ENCODE peak calls at places on chromosomes 4 and X, in eight cellular contexts. F is H1, A is tibial nerve, C is transverse colon, X is K562, H is GM12878, S is A549, B is upper lobe of left lung. G is an unnamed sample.

GRCh38 chr4:57136281-57136680 is 26.1 kb upstream of the IGFBP7 start:
- DNase-seq in B (no peak), X (no peak), A (no peak), H (no peak), F (no peak), S (no peak), C (no peak), G (no peak)

GRCh38 chr4:138630666-138631065 is 384.9 kb upstream of the NOCT start:
- DNase-seq in F (no peak), S (no peak), H (no peak), B (no peak), X (no peak), A (no peak), C (no peak), G (no peak)

GRCh38 chrX:39716802-39717540 is 380.8 kb downstream of the BCOR start:
- DNase-seq in H (no peak), S (no peak), A (no peak), X (no peak), B (no peak), F (no peak), C (no peak), G (no peak)

GRCh38 chrX:26442340-26442739 is 226.4 kb downstream of the MAGEB5 start:
- DNase-seq in F (no peak), S (no peak), H (no peak), A (peak), B (no peak), C (no peak), X (no peak), G (no peak)

GRCh38 chr4:186771624-186772023 is 48.0 kb upstream of the FAT1 start:
- DNase-seq in B (no peak), C (no peak), F (no peak), H (no peak), X (no peak), S (no peak), A (no peak), G (no peak)

GRCh38 chrX:88560673-88561330 is 186.2 kb upstream of the CPXCR1 start:
- DNase-seq in F (no peak), B (no peak), C (no peak), H (no peak), A (no peak), X (no peak), S (no peak), G (no peak)

GRCh38 chr4:113398441-113399143 is 349.1 kb downstream of the ANK2 start:
- DNase-seq in B (no peak), A (no peak), H (no peak), F (no peak), C (no peak), S (no peak), X (no peak), G (no peak)

GRCh38 chr4:183721207-183722081 is 62.4 kb downstream of the TRAPPC11 start:
- DNase-seq in H (no peak), B (peak), F (peak), X (no peak), A (no peak), S (peak), C (peak), G (peak)

GRCh38 chrX:77014655-77015377 is 432.4 kb upstream of the FGF16 start:
- DNase-seq in F (no peak), H (no peak), A (no peak), C (no peak), X (no peak), S (no peak), B (no peak), G (no peak)

GRCh38 chr4:140049924-140050681 is 103.9 kb downstream of the MAML3 start:
- DNase-seq in A (no peak), F (no peak), S (peak), H (no peak), B (no peak), C (no peak), X (no peak), G (no peak)

GRCh38 chr4:80143305-80143679 is 54.0 kb upstream of the PRDM8 start:
- DNase-seq in X (peak), B (no peak), S (no peak), F (no peak), C (no peak), H (no peak), A (no peak), G (no peak)

GRCh38 chr4:166538491-166539005 is 665.5 kb downstream of the TLL1 start:
- DNase-seq in A (no peak), S (no peak), X (no peak), H (no peak), C (no peak), F (no peak), B (no peak), G (no peak)

GRCh38 chr4:110247591-110247990 is 49.2 kb upstream of the ELOVL6 start:
- DNase-seq in C (no peak), H (no peak), F (no peak), B (no peak), S (no peak), A (no peak), X (no peak), G (no peak)

GRCh38 chrX:149495573-149496071 is 9.5 kb downstream of the IDS start:
- DNase-seq in H (no peak), B (no peak), S (peak), A (no peak), C (no peak), F (no peak), X (no peak), G (no peak)

GRCh38 chrX:38233891-38234807 is 13.5 kb upstream of the SRPX start:
- DNase-seq in C (no peak), B (no peak), A (peak), F (no peak), S (no peak), X (no peak), H (no peak), G (no peak)

GRCh38 chr4:19241845-19242244 is 1009.9 kb upstream of the SLIT2 start:
- DNase-seq in C (no peak), X (no peak), F (no peak), H (no peak), A (no peak), S (no peak), B (no peak), G (no peak)

GRCh38 chr4:1024882-1025552 is 13.6 kb downstream of the FGFRL1 start:
- DNase-seq in C (no peak), X (no peak), B (peak), F (no peak), S (no peak), A (no peak), H (no peak), G (no peak)

GRCh38 chrX:49978191-49978590 is 55.8 kb downstream of the CLCN5 start:
- DNase-seq in A (no peak), C (no peak), X (no peak), F (no peak), B (no peak), S (no peak), H (no peak), G (no peak)

GRCh38 chr4:37827030-37827705 is 682 bp downstream of the PGM2 start:
- DNase-seq in X (no peak), S (peak), B (no peak), A (no peak), H (no peak), F (no peak), C (peak), G (no peak)

GRCh38 chrX:39527045-39527444 is 570.7 kb downstream of the BCOR start:
- DNase-seq in A (no peak), X (peak), H (no peak), S (no peak), B (no peak), F (no peak), C (no peak), G (no peak)

GRCh38 chr4:71195932-71196331 is 142.9 kb upstream of the SLC4A4 start:
- DNase-seq in H (no peak), F (no peak), B (no peak), S (no peak), X (no peak), A (no peak), C (no peak), G (no peak)

GRCh38 chr4:76802546-76803021 is 95.4 kb downstream of the SOWAHB start:
- DNase-seq in X (no peak), B (no peak), C (no peak), H (no peak), S (no peak), A (no peak), F (no peak), G (no peak)

GRCh38 chr4:76806336-76806735 is 91.6 kb downstream of the SOWAHB start:
- DNase-seq in X (no peak), B (no peak), F (no peak), A (no peak), C (no peak), H (no peak), S (no peak), G (no peak)

GRCh38 chr4:76801621-76802545 is 96.1 kb downstream of the SOWAHB start:
- DNase-seq in B (peak), A (no peak), C (no peak), F (no peak), S (no peak), H (no peak), X (no peak), G (peak)

GRCh38 chr4:76803522-76803921 is 94.4 kb downstream of the SOWAHB start:
- DNase-seq in H (no peak), F (no peak), X (peak), S (no peak), A (peak), C (no peak), B (no peak), G (no peak)

GRCh38 chr4:76804060-76804459 is 93.9 kb downstream of the SOWAHB start:
- DNase-seq in B (no peak), H (no peak), F (no peak), C (no peak), A (no peak), S (no peak), X (no peak), G (no peak)
- TF ChIP-seq EP300 in B (no peak), H (no peak), F (no peak), C (no peak), A (no peak), S (no peak), X (no peak), G (no peak)

GRCh38 chr4:22515888-22516541 is at the start of gene ADGRA3:
- DNase-seq in S (peak), A (peak), C (peak), X (peak), B (peak), H (no peak), F (no peak), G (peak)
- TF ChIP-seq POLR2A in S (peak), A (peak), C (peak), X (no peak), B (no peak), H (no peak), F (peak), G (no peak)

GRCh38 chr4:123127218-123127617 is 204.8 kb upstream of the NUDT6 start:
- DNase-seq in S (no peak), A (no peak), X (no peak), C (no peak), B (no peak), F (no peak), H (no peak), G (no peak)
- TF ChIP-seq CTCF in S (peak), A (peak), X (no peak), C (peak), B (no peak), F (no peak), H (no peak), G (no peak)

GRCh38 chrX:154351183-154352011 is 23.0 kb downstream of the FLNA start:
- DNase-seq in S (no peak), A (no peak), X (no peak), B (peak), C (peak), F (no peak), H (no peak), G (no peak)
- TF ChIP-seq EP300 in S (no peak), A (no peak), X (no peak), B (no peak), C (no peak), F (no peak), H (no peak), G (no peak)

GRCh38 chr4:75723802-75724065 is 643 bp upstream of the USO1 start:
- DNase-seq in X (no peak), B (no peak), S (no peak), H (no peak), A (no peak), F (no peak), C (no peak), G (no peak)

GRCh38 chr4:75726577-75726976 is 2.2 kb downstream of the USO1 start:
- DNase-seq in H (no peak), X (no peak), F (no peak), C (no peak), A (no peak), S (no peak), B (no peak), G (no peak)

GRCh38 chr4:75723117-75723801 is 1.1 kb upstream of the USO1 start:
- DNase-seq in S (no peak), F (no peak), C (no peak), A (no peak), B (no peak), X (no peak), H (no peak), G (no peak)

GRCh38 chr4:75724066-75724866 is at the start of gene USO1:
- DNase-seq in X (peak), S (peak), H (peak), C (peak), B (peak), A (peak), F (peak), G (peak)

GRCh38 chr4:75724867-75725724 is 719 bp downstream of the USO1 start:
- DNase-seq in A (peak), B (peak), F (no peak), H (peak), S (peak), X (peak), C (peak), G (peak)
- TF ChIP-seq POLR2A in A (no peak), B (no peak), F (peak), H (peak), S (peak), X (peak), C (no peak), G (no peak)

GRCh38 chr4:102612824-102613366 is 111.7 kb downstream of the NFKB1 start:
- DNase-seq in A (no peak), H (no peak), F (no peak), B (no peak), X (no peak), S (no peak), C (no peak), G (no peak)

GRCh38 chr4:102612195-102612594 is 111.0 kb downstream of the NFKB1 start:
- DNase-seq in H (no peak), X (no peak), B (no peak), A (no peak), S (no peak), C (no peak), F (no peak), G (no peak)

GRCh38 chr4:102610007-102610406 is 108.8 kb downstream of the NFKB1 start:
- DNase-seq in F (no peak), C (no peak), A (no peak), S (no peak), B (no peak), X (no peak), H (no peak), G (no peak)

GRCh38 chr4:102608190-102608589 is 107.0 kb downstream of the NFKB1 start:
- DNase-seq in H (no peak), S (no peak), B (no peak), X (no peak), F (no peak), C (no peak), A (no peak), G (no peak)

DNA sequence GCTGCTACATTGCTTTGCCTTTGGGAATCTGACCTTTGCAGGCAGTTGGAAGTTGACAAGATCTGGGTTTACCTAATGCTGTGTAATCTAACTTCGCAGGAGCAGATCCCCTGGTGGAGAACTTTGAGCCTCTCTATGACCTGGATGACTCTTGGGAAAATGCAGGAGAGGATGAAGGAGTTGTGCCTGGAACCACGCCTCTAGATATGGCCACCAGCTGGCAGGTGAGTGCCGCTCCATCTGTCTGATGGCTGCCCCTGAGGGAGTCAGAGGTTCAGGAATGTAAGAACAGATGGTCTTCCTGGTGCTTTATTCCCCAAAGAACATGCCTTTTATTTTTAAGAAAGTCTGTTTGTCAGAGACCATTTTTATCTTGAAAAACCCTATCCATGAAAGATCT is 109.3 kb downstream of the NFKB1 start:
- DNase-seq in B (no peak), S (no peak), F (no peak), A (no peak), X (no peak), C (peak), H (no peak), G (no peak)
- TF ChIP-seq CTCF in B (no peak), S (no peak), F (no peak), A (no peak), X (no peak), C (no peak), H (no peak), G (no peak)

DNA sequence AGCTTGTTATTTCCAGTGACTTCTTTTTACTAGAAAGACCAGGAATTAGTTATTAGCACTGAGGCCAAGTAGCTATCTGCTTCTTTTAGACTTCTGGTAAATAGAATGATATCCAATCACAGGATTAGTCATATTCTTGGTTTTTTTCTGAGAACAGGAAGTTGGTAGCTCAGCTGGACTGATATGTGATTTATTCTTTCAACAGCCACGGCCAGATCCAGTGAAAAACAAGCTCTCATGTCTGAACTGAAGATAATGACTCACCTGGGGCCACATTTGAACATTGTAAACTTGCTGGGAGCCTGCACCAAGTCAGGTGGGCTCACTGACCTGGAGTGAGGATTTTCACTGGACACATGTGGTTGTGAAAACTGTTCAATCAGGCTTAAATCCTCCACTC is 48.6 kb downstream of the PDGFRA start:
- DNase-seq in S (no peak), B (no peak), C (no peak), X (no peak), F (no peak), H (peak), A (no peak), G (no peak)
- TF ChIP-seq EP300 in S (no peak), B (no peak), C (no peak), X (no peak), F (no peak), H (no peak), A (peak), G (no peak)

DNA sequence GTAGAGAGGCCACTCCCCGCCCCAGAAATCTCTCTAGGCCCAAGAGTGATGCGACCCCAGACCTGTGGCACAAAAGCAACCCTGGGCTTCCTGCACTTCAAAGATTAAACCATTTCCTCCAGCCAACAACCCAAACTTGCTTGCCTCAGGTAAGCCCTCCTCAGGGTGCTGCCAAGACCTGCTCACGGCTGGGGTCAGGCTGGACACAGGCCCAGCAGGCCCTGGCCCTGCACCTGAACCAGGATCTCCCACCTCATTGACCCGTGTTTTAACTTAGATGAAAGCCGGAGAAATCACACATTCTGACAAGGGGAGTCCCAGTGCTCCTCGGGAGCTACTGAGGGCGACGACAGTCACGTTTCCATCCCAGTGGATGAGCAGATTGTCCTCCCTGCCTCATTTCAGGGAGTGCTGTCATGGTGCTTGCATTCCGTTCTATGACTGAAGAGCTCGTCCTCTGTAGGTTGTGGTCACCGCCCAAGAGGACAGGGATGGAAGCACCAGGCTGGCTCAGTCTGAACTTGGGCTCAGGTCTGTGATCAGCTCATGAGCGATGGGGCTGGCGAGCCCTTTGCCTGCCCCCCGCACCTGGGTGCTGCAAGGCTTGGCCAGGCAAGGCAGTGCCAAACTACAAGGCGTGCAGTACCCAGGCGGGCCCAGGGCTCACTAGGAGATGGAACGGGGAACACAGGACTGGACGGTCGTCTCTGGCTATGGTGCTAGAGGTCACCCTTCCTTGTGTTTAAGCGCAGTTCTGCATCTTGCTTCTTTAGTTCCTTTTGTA is 25.9 kb downstream of the WDR1 start:
- DNase-seq in B (no peak), X (no peak), S (no peak), A (no peak), H (no peak), F (no peak), C (no peak), G (peak)
- TF ChIP-seq POLR2A in B (no peak), X (no peak), S (no peak), A (no peak), H (peak), F (no peak), C (no peak), G (no peak)

GRCh38 chr4:59994118-59994517 is 1206.0 kb upstream of the ADGRL3 start:
- DNase-seq in C (no peak), H (no peak), B (no peak), X (no peak), A (no peak), S (no peak), F (peak), G (no peak)
- TF ChIP-seq CTCF in C (no peak), H (peak), B (no peak), X (no peak), A (no peak), S (no peak), F (peak), G (no peak)